ENCODE peak calls at places on chromosome 10, in five cellular contexts. C is H9; R is CD8-positive, alpha-beta T cell; U is substantia nigra; E is lower lobe of right lung. Q is an unnamed sample.

GRCh38 chr10:132545659-132546367 is 8.2 kb downstream of the INPP5A start:
- DNase-seq in R (no peak), C (no peak), E (no peak), U (no peak), Q (peak; percentile 43)

GRCh38 chr10:133100706-133101463 is 13.2 kb downstream of the ADGRA1 start:
- DNase-seq in R (no peak), U (no peak), C (peak; percentile 99), E (no peak), Q (no peak)

GRCh38 chr10:70634011-70634410 is 31.5 kb upstream of the PRF1 start:
- DNase-seq in E (no peak), R (no peak), C (peak; percentile 88), U (no peak), Q (no peak)

GRCh38 chr10:79197558-79197957 is 128.8 kb downstream of the ZMIZ1 start:
- DNase-seq in U (no peak), R (no peak), C (no peak), E (no peak), Q (no peak)

GRCh38 chr10:129958118-129958685 is 5.9 kb downstream of the EBF3 start:
- DNase-seq in C (no peak), R (no peak), E (no peak), U (no peak), Q (no peak)

GRCh38 chr10:79055100-79055782 is 13.5 kb upstream of the ZMIZ1 start:
- DNase-seq in E (peak; percentile 9), R (no peak), C (no peak), U (no peak), Q (peak; percentile 13)

GRCh38 chr10:14879055-14879800 is 562 bp downstream of the SUV39H2 start:
- DNase-seq in E (peak; percentile 52), U (peak; percentile 53), C (no peak), R (no peak), Q (no peak)

GRCh38 chr10:31896972-31897384 is 31.7 kb downstream of the ARHGAP12 start:
- DNase-seq in U (no peak), C (no peak), E (no peak), R (no peak), Q (no peak)

GRCh38 chr10:20745556-20745955 is 151.6 kb downstream of the NEBL start:
- DNase-seq in U (no peak), R (no peak), C (no peak), E (no peak), Q (no peak)

GRCh38 chr10:75175046-75175445 is 35.5 kb upstream of the VDAC2 start:
- DNase-seq in E (no peak), C (no peak), R (no peak), U (no peak), Q (no peak)

DNA sequence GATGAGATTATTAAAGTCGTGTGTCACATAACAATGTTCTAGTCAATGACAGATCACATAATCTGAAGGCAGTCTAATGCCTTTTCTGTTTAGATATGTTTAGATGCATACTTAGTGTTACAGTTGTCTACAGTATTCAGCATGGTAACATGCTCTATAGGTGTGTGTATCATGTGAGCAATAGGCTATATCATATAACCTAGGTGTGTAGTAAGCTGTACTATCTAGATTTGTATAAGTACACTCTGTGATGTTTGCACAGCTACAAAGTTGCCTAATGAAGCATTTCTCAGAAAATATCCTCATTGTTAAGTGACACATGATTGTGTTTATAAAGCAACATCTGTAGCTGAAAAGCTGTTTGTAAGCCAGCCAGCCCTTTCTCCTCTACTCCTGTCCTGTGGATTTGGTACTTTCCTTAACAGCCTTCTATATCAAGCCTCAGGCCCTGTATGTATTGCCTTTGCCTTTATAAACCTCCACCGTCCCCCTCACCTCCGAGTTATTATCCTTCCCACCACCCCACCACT is 6.3 kb downstream of the HECTD2 start:
- DNase-seq in E (no peak), U (no peak), R (no peak), C (no peak), Q (no peak)
- H3K27ac ChIP-seq in E (no peak overlapping the region), U (no peak overlapping the region), R (no peak overlapping the region), C (no peak overlapping the region), Q (no peak overlapping the region)

GRCh38 chr10:62231371-62231770 is 37.3 kb downstream of the RTKN2 start:
- DNase-seq in C (no peak), U (no peak), R (no peak), E (no peak), Q (no peak)
- H3K27ac ChIP-seq in C (no peak overlapping the region), U (no peak overlapping the region), R (no peak overlapping the region), E (no peak overlapping the region), Q (no peak overlapping the region)

GRCh38 chr10:124082555-124082954 is 10.8 kb downstream of the CHST15 start:
- DNase-seq in C (no peak), E (no peak), U (no peak), R (no peak), Q (no peak)

GRCh38 chr10:124083740-124084397 is 9.5 kb downstream of the CHST15 start:
- DNase-seq in E (peak; percentile 45), C (no peak), U (no peak), R (no peak), Q (no peak)

GRCh38 chr10:124079864-124080263 is 13.5 kb downstream of the CHST15 start:
- DNase-seq in U (no peak), E (no peak), R (no peak), C (no peak), Q (no peak)

GRCh38 chr10:124083047-124083739 is 10.2 kb downstream of the CHST15 start:
- DNase-seq in U (no peak), C (no peak), R (no peak), E (no peak), Q (no peak)

DNA sequence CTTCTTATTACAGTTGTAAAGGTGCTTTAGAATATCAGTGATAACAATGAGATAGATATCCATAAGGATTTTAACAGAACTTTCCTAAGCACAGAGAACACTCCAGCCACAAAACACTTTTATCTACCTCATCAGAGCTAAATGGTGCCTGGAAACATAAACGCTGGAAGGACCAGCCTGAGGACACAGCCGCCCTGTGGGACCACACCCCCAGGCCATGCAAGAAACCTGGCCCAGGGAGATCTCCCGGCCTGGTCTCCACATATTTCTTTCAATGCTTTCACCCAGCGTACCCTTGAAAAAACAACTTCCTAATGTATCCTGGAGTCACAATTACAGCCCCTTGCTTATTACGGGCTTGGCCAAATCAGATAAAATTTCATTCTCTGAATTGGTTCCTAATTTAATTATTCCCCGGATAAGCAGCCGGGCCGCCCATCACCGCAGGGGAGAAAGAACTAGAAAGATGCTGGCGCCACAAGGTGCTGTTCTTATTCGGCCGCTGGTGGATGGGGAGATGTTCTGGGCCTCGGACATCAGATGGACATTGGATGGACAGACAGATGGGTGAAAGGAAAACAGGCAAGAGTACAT is 11.8 kb downstream of the CHST15 start:
- DNase-seq in E (peak; percentile 14), C (no peak), R (no peak), U (no peak), Q (no peak)
- H3K27ac ChIP-seq in E (no peak overlapping the region), C (no peak overlapping the region), R (no peak overlapping the region), U (no peak overlapping the region), Q (no peak overlapping the region)

DNA sequence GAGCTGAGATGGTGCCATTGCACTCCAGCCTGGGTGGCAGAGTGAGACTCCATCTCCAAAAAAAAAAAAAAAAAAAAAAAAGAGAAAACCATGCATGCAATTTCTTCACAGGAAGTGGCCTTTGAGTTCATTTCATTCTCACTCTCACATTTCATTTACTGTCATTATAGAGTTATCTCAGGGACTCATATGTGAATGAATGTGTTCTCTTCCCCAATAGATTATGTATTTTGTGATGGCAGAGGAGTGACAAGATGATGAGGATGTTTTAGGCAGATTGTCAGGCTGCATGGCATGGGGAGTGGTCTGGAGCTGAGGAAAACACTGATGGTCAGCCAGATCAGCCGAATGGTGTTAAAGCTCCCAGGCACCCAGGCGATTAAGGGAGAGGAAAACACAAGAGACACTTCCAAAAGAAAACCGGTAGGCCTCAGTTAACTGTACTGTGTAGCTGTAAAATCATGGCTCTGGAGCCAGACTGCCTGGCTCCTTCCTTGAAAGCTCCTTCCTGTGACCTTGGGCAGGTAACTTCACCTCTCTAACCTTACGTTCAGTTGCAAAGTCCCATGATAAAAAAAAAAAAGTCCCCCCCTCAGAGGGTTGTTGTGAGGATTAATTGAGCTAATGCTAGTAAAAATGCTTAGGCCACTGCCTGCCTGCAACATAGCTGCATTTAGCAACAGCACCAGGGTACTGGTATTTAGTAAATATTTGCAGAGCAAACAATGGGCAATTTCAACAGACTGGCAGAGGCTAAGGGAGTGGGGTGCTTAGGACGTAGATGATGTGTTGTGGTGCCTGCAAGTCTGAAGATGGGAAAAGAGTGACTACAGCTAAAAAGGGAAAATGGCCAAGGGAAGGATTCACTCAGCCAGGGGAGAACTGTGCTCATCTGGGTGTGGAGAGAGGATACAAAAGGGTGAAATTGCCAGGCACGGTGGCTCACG is 6.9 kb downstream of the FRAT2 start:
- DNase-seq in E (no peak), C (no peak), U (no peak), R (no peak), Q (no peak)
- H3K27ac ChIP-seq in E (peak overlapping the region; percentile 64), C (peak overlapping the region; percentile 58), U (no peak overlapping the region), R (no peak overlapping the region), Q (no peak overlapping the region)